ENCODE peak calls at places on chromosomes 3 and 15, in six cellular contexts. N is stimulated activated naive CD8-positive, alpha-beta T cell treated with anti-CD3 and anti-CD28 coated beads, Interleukin-15, Interleukin-2, amounts not matched to agents 100 U/mL and 50 U/mL, for 24 hours; H is pons; P is activated naive CD4-positive, alpha-beta T cell treated with Interleukin-2 at 50 U/mL for 16 hours; I is stimulated activated naive CD4-positive, alpha-beta T cell treated with Interleukin-2 at 50 U/mL for 16 hours; O is activated CD8-positive, alpha-beta T cell treated with anti-CD3 and anti-CD28 coated beads, Interleukin-2, amount 10 ng/mL, durations not matched to agents 7 days and 5 days. G is an unnamed sample.

GRCh38 chr3:11187678-11188077 is 33.4 kb downstream of the HRH1 start:
- DNase-seq in N (no peak), H (no peak), P (no peak), I (no peak), O (no peak), G (no peak)

GRCh38 chr3:150329408-150329807 is 78.7 kb upstream of the TSC22D2 start:
- DNase-seq in N (no peak), H (no peak), P (no peak), I (no peak), O (no peak), G (no peak)

GRCh38 chr15:49075876-49076275 is 29.6 kb upstream of the SECISBP2L start:
- DNase-seq in N (no peak), H (no peak), P (no peak), I (no peak), O (no peak), G (no peak)

GRCh38 chr3:69865920-69866679 is 126.8 kb downstream of the MITF start:
- DNase-seq in N (no peak), H (no peak), P (no peak), I (no peak), O (no peak), G (peak)

GRCh38 chr3:49397470-49397869 is 14.3 kb downstream of the RHOA start:
- DNase-seq in N (no peak), H (peak), P (no peak), I (no peak), O (no peak), G (no peak)

GRCh38 chr3:30872879-30873278 is 21.6 kb downstream of the GADL1 start:
- DNase-seq in N (no peak), H (no peak), P (no peak), I (no peak), O (no peak), G (no peak)

GRCh38 chr3:124791142-124791541 is 60.9 kb downstream of the UMPS start:
- DNase-seq in N (no peak), H (no peak), P (no peak), I (no peak), O (no peak), G (no peak)

GRCh38 chr3:42600958-42601675 is 631 bp downstream of the NKTR start:
- DNase-seq in N (peak), H (peak), P (peak), I (peak), O (peak), G (peak)

GRCh38 chr15:84645496-84645895 is 8.6 kb downstream of the WDR73 start:
- DNase-seq in N (no peak), H (no peak), P (no peak), I (no peak), O (no peak), G (no peak)

GRCh38 chr15:73318463-73319351 is 50.1 kb downstream of the HCN4 start:
- DNase-seq in N (peak), H (no peak), P (no peak), I (no peak), O (no peak), G (no peak)

GRCh38 chr15:93037341-93038063 is 51.5 kb downstream of the RGMA start:
- DNase-seq in N (no peak), H (peak), P (no peak), I (no peak), O (no peak), G (peak)

GRCh38 chr3:184300377-184300717 is 1.3 kb downstream of the PSMD2 start:
- DNase-seq in N (no peak), H (no peak), P (no peak), I (no peak), O (no peak), G (no peak)